ENCODE peak calls at places on chromosomes 1 and 21, in ten cellular contexts. L is cardiac muscle cell; G is right cardiac atrium; T is fibroblast of lung; I is breast epithelium; P is CD4-positive, CD25-positive, alpha-beta regulatory T cell; U is mammary epithelial cell; Z is CD8-positive, alpha-beta memory T cell; C is HCT116; B is CD8-positive, alpha-beta T cell. Y is an unnamed sample.

GRCh38 chr1:202276081-202276715 is 65.5 kb downstream of the UBE2T start:
- DNase-seq in L (no peak), G (no peak), T (no peak), I (no peak), P (no peak), U (no peak), Z (no peak), C (no peak), B (no peak), Y (no peak)

GRCh38 chr1:214581785-214582184 is 21.2 kb upstream of the CENPF start:
- DNase-seq in L (peak; percentile 60), G (no peak), T (peak; percentile 96), I (no peak), P (no peak), U (peak; percentile 93), Z (no peak), C (peak; percentile 33), B (no peak), Y (peak; percentile 34)

GRCh38 chr1:112522621-112523020 is 13.9 kb downstream of the WNT2B start:
- DNase-seq in L (peak; percentile 93), G (no peak), T (peak; percentile 98), I (no peak), P (no peak), U (peak; percentile 44), Z (no peak), C (no peak), B (no peak), Y (no peak)

GRCh38 chr1:224390517-224390916 is 33.8 kb downstream of the CNIH4 start:
- DNase-seq in L (no peak), G (no peak), T (no peak), I (no peak), P (no peak), U (no peak), Z (no peak), C (no peak), B (no peak), Y (no peak)

GRCh38 chr1:205488074-205488723 is 16.3 kb upstream of the CDK18 start:
- DNase-seq in L (peak; percentile 77), G (peak; percentile 67), T (peak; percentile 49), I (no peak), P (peak; percentile 29), U (peak; percentile 55), Z (peak; percentile 30), C (peak; percentile 44), B (peak; percentile 46), Y (peak; percentile 61)

GRCh38 chr1:11692899-11693590 is 1.5 kb downstream of the DRAXIN start:
- DNase-seq in L (peak; percentile 72), G (no peak), T (peak; percentile 87), I (no peak), P (peak; percentile 28), U (peak; percentile 86), Z (peak; percentile 44), C (peak; percentile 71), B (peak; percentile 47), Y (peak; percentile 50)

GRCh38 chr21:43847301-43847700 is 17.7 kb upstream of the AGPAT3 start:
- DNase-seq in L (no peak), G (no peak), T (no peak), I (no peak), P (no peak), U (no peak), Z (no peak), C (no peak), B (no peak), Y (no peak)

GRCh38 chr21:39251326-39251725 is 62.1 kb downstream of the BRWD1 start:
- DNase-seq in L (peak; percentile 2), G (no peak), T (no peak), I (no peak), P (no peak), U (no peak), Z (no peak), C (no peak), B (no peak), Y (no peak)

GRCh38 chr21:38790038-38790437 is 15.7 kb upstream of the ETS2 start:
- DNase-seq in L (no peak), G (no peak), T (no peak), I (no peak), P (no peak), U (no peak), Z (no peak), C (no peak), B (no peak), Y (no peak)

GRCh38 chr1:155966750-155967149 is 11.6 kb downstream of the ARHGEF2 start:
- DNase-seq in L (no peak), G (no peak), T (no peak), I (no peak), P (no peak), U (no peak), Z (no peak), C (no peak), B (no peak), Y (no peak)
- H3K4me1 ChIP-seq in L (peaks cover 39% of the 10 kb centered on the region), G (peaks cover 43% of the 10 kb centered on the region), T (peaks cover 52% of the 10 kb centered on the region), I (peaks cover 22% of the 10 kb centered on the region), P (peaks cover 50% of the 10 kb centered on the region), U (peaks cover 20% of the 10 kb centered on the region), Z (peaks cover 62% of the 10 kb centered on the region), C (peaks cover 29% of the 10 kb centered on the region), B (peaks cover 65% of the 10 kb centered on the region), Y (peaks cover 50% of the 10 kb centered on the region)

GRCh38 chr1:219313961-219314360 is 140.3 kb downstream of the LYPLAL1 start:
- DNase-seq in L (no peak), G (no peak), T (no peak), I (no peak), P (no peak), U (no peak), Z (no peak), C (no peak), B (no peak), Y (no peak)
- H3K27me3 ChIP-seq in L (no peaks in the 10 kb centered on the region), G (no peaks in the 10 kb centered on the region), T (no peaks in the 10 kb centered on the region), I (no peaks in the 10 kb centered on the region), P (no peaks in the 10 kb centered on the region), U (peaks cover 41% of the 10 kb centered on the region), Z (no peaks in the 10 kb centered on the region), C (no peaks in the 10 kb centered on the region), B (no peaks in the 10 kb centered on the region), Y (no peaks in the 10 kb centered on the region)

DNA sequence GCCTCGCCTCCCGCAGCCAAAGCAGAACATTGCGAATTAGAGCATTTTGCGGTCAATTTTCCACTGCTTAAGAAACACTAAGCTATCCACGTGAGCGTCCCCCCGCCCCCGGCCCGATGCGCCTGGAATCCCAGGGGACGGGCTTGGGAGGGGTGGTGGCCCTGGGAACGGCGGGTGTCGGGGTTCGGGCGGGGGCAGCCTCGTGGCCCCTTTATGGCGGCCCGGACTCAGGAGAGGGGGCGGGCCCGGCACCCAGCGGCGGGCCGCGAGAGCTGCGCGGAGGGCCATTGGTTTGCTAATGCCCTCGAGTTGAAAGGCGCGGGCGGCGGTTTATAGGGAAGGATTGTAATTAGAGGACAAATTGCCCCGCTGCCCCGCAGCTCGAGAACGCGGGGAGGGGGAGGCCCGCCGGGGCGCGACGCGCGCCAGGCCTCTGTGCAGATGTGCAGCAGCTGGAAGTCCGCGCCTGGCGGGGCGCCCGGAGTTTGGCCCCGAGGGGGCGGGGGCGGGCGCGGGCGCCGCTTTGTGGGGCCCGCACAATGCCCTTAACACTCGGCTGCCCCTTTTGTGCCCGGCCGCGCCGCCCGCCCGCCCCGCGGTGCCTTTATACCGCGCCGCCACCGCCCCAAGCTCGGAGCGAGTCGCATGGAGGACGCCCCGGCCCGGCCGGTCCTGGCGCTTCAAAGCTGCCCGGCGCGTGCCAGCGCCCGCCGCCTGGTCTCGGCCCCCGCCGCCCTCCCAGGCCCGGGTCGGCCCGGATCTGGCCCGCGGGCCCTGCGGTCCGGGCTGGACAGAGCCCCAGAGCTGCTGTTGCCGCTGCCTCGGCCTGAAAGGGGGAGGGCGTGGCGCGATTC is 1.9 kb upstream of the HES3 start:
- DNase-seq in L (no peak), G (peak; percentile 74), T (no peak), I (no peak), P (no peak), U (no peak), Z (no peak), C (no peak), B (no peak), Y (no peak)
- H3K4me1 ChIP-seq in L (peaks cover 17% of the 10 kb centered on the region), G (no peaks in the 10 kb centered on the region), T (peaks cover 5% of the 10 kb centered on the region), I (peaks cover 10% of the 10 kb centered on the region), P (peaks cover 21% of the 10 kb centered on the region), U (peaks cover 14% of the 10 kb centered on the region), Z (peaks cover 20% of the 10 kb centered on the region), C (peaks cover 48% of the 10 kb centered on the region), B (peaks cover 15% of the 10 kb centered on the region), Y (peaks cover 25% of the 10 kb centered on the region)

GRCh38 chr1:179742717-179743678 is at the start of gene FAM163A:
- DNase-seq in L (peak; percentile 33), G (peak; percentile 39), T (no peak), I (no peak), P (no peak), U (no peak), Z (no peak), C (no peak), B (no peak), Y (no peak)

GRCh38 chr1:179742291-179742690 is 800 bp upstream of the FAM163A start:
- DNase-seq in L (no peak), G (no peak), T (no peak), I (no peak), P (no peak), U (no peak), Z (no peak), C (no peak), B (no peak), Y (no peak)

GRCh38 chr1:179744401-179745130 is 1.5 kb downstream of the FAM163A start:
- DNase-seq in L (no peak), G (no peak), T (no peak), I (no peak), P (no peak), U (no peak), Z (no peak), C (no peak), B (no peak), Y (no peak)

GRCh38 chr1:179745131-179745611 is 2.1 kb downstream of the FAM163A start:
- DNase-seq in L (no peak), G (no peak), T (no peak), I (no peak), P (no peak), U (no peak), Z (no peak), C (no peak), B (no peak), Y (no peak)

GRCh38 chr1:179743679-179744400 is 749 bp downstream of the FAM163A start:
- DNase-seq in L (peak; percentile 49), G (peak; percentile 32), T (no peak), I (no peak), P (no peak), U (no peak), Z (no peak), C (no peak), B (no peak), Y (no peak)
- H3K27me3 ChIP-seq in L (peaks cover 100% of the 10 kb centered on the region), G (no peaks in the 10 kb centered on the region), T (peaks cover 40% of the 10 kb centered on the region), I (peaks cover 4% of the 10 kb centered on the region), P (peaks cover 23% of the 10 kb centered on the region), U (peaks cover 44% of the 10 kb centered on the region), Z (no peaks in the 10 kb centered on the region), C (peaks cover 3% of the 10 kb centered on the region), B (peaks cover 22% of the 10 kb centered on the region), Y (peaks cover 47% of the 10 kb centered on the region)

GRCh38 chr1:245908543-245908942 is 598.5 kb downstream of the SMYD3 start:
- DNase-seq in L (no peak), G (no peak), T (no peak), I (no peak), P (no peak), U (no peak), Z (no peak), C (no peak), B (no peak), Y (no peak)
- H3K4me1 ChIP-seq in L (no peaks in the 10 kb centered on the region), G (no peaks in the 10 kb centered on the region), T (no peaks in the 10 kb centered on the region), I (no peaks in the 10 kb centered on the region), P (no peaks in the 10 kb centered on the region), U (no peaks in the 10 kb centered on the region), Z (no peaks in the 10 kb centered on the region), C (no peaks in the 10 kb centered on the region), B (no peaks in the 10 kb centered on the region), Y (no peaks in the 10 kb centered on the region)

GRCh38 chr1:24934300-24935195 is 4.5 kb upstream of the RUNX3 start:
- DNase-seq in L (no peak), G (no peak), T (no peak), I (no peak), P (no peak), U (no peak), Z (no peak), C (no peak), B (no peak), Y (no peak)
- H3K27me3 ChIP-seq in L (peaks cover 67% of the 10 kb centered on the region), G (no peaks in the 10 kb centered on the region), T (peaks cover 29% of the 10 kb centered on the region), I (peaks cover 3% of the 10 kb centered on the region), P (no peaks in the 10 kb centered on the region), U (peaks cover 10% of the 10 kb centered on the region), Z (no peaks in the 10 kb centered on the region), C (no peaks in the 10 kb centered on the region), B (no peaks in the 10 kb centered on the region), Y (peaks cover 63% of the 10 kb centered on the region)